ENCODE peak calls at places on chromosomes 12 and 14, in seven cellular contexts. X, K, H, G, W, O and Z are unnamed samples. For H3K27me3, the result is how much of the 10 kb centered on the place peaks cover.

GRCh38 chr14:76465651-76466050 is 89.7 kb downstream of the ESRRB start:
- DNase-seq in X (no peak), K (no peak), H (no peak), G (no peak), W (no peak), O (no peak), Z (no peak)

GRCh38 chr12:130088509-130088908 is 73.8 kb upstream of the FZD10 start:
- DNase-seq in X (no peak), K (no peak), H (no peak), G (no peak), W (no peak), O (no peak), Z (no peak)

GRCh38 chr14:81110186-81110585 is 110.6 kb downstream of the GTF2A1 start:
- DNase-seq in X (no peak), K (no peak), H (no peak), G (no peak), W (no peak), O (no peak), Z (no peak)

GRCh38 chr12:122182887-122183587 is at the start of gene LRRC43:
- DNase-seq in X (no peak), K (peak), H (peak), G (peak), W (peak), O (peak), Z (no peak)

GRCh38 chr12:40327506-40327905 is 102.7 kb downstream of the LRRK2 start:
- DNase-seq in X (no peak), K (no peak), H (no peak), G (no peak), W (no peak), O (no peak), Z (no peak)

GRCh38 chr12:96257550-96258392 is 63.6 kb downstream of the ELK3 start:
- DNase-seq in X (no peak), K (no peak), H (no peak), G (no peak), W (no peak), O (no peak), Z (no peak)

GRCh38 chr12:39905152-39905551 is 200.7 kb downstream of the SLC2A13 start:
- DNase-seq in X (no peak), K (no peak), H (no peak), G (peak), W (no peak), O (no peak), Z (no peak)

GRCh38 chr12:1518763-1519516 is 75.4 kb downstream of the FBXL14 start:
- DNase-seq in X (peak), K (peak), H (no peak), G (no peak), W (peak), O (no peak), Z (peak)

GRCh38 chr12:116141110-116141832 is 136.2 kb downstream of the MED13L start:
- DNase-seq in X (peak), K (no peak), H (no peak), G (no peak), W (no peak), O (no peak), Z (no peak)

GRCh38 chr14:31867570-31867969 is 209.5 kb upstream of the ARHGAP5 start:
- DNase-seq in X (no peak), K (no peak), H (no peak), G (no peak), W (no peak), O (no peak), Z (no peak)
- H3K4me3 ChIP-seq in X (no peak), K (no peak), H (no peak), G (no peak), W (no peak), O (no peak), Z (no peak)

GRCh38 chr12:131586761-131587160 is 124.1 kb upstream of the SFSWAP start:
- DNase-seq in X (no peak), K (no peak), H (no peak), G (no peak), W (no peak), O (peak), Z (no peak)

GRCh38 chr12:131589966-131590365 is 120.9 kb upstream of the SFSWAP start:
- DNase-seq in X (no peak), K (no peak), H (no peak), G (no peak), W (no peak), O (no peak), Z (no peak)

GRCh38 chr12:131587565-131587964 is 123.3 kb upstream of the SFSWAP start:
- DNase-seq in X (no peak), K (no peak), H (peak), G (no peak), W (no peak), O (no peak), Z (no peak)

GRCh38 chr12:131591136-131591535 is 119.8 kb upstream of the SFSWAP start:
- DNase-seq in X (no peak), K (no peak), H (no peak), G (no peak), W (no peak), O (no peak), Z (no peak)

DNA sequence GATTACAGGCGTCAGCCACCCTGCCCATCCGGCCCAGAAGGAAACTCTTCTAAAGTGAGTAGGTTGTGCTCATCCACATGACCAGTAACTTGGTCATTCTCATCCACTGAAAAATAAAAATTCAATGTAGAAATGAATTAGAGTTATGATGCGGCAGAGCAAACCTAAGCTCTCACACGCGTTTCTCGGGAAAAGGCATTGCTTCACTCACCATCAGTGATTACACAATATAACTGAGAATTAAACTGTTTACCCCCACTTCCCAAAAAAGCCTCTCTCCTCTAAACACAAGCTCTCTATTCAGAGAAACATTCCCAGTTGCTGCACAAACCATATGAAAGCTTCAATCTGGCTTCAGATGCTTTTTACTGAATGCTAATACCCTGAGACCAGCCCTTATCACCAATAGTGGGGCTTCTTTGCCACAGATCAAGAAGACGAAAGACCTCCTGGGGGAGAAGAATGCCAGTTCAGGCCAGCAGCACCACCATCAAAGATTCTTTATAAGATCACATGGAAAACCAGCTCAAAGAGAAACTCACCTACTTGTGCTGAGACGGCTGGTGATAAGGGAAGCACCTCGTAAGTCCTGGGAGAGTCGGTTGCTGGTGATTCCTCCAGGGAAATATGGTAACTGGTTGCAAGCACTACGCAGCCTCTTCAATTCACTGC is 121.5 kb upstream of the SFSWAP start:
- DNase-seq in X (no peak), K (no peak), H (no peak), G (no peak), W (peak), O (peak), Z (no peak)
- H3K27me3 ChIP-seq in X (under half), K (under half), H (under half), G (under half), W (under half), O (under half), Z (under half)

GRCh38 chr12:10718279-10718821 is 4.8 kb downstream of the YBX3 start:
- DNase-seq in X (peak), K (no peak), H (no peak), G (no peak), W (peak), O (peak), Z (no peak)

GRCh38 chr12:10717410-10717809 is 5.7 kb downstream of the YBX3 start:
- DNase-seq in X (no peak), K (no peak), H (no peak), G (no peak), W (peak), O (peak), Z (no peak)

GRCh38 chr12:10715491-10715890 is 7.6 kb downstream of the YBX3 start:
- DNase-seq in X (no peak), K (no peak), H (no peak), G (no peak), W (no peak), O (no peak), Z (no peak)

GRCh38 chr12:10716277-10716676 is 6.8 kb downstream of the YBX3 start:
- DNase-seq in X (no peak), K (no peak), H (no peak), G (no peak), W (no peak), O (no peak), Z (no peak)

GRCh38 chr12:10716704-10717315 is 6.3 kb downstream of the YBX3 start:
- DNase-seq in X (peak), K (no peak), H (peak), G (peak), W (peak), O (peak), Z (peak)
- H3K4me3 ChIP-seq in X (peak), K (peak), H (no peak), G (peak), W (no peak), O (no peak), Z (no peak)

DNA sequence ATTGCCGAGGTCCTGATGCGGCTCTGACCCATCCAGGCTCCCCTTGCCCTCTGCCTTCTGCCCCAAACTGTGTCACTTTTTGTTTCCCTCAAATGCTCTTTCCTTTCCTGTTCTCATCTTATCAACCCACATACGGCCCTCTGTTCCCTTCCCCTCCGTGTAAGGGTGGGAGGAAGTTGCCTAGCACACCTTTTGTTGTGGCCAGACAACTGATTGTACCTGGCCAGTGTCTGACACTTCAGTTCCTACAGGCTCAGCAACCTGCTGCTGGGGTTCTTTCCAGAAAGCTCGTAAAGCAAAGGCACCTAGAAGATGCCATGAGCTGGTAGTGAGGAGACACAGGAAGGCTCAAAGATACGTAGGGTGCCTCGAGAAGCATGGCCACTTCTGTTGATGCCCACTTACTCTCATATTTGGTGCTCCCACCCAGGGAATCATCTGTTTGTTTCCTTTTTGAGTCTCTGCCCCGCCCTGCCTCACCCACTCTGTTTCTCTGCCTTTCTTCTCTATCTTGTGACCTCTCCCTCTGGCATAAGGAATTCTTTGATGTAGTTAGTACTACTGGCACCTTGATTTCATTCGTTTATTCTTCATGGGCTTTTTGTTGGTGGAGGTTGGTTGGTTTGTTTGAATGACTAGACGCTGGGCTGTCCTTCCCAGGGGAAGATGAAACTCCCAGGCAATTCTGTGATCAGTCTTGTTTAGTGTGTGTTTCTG is 152.4 kb upstream of the FKBP4 start:
- DNase-seq in X (no peak), K (peak), H (no peak), G (no peak), W (no peak), O (no peak), Z (no peak)
- H3K27me3 ChIP-seq in X (under half), K (under half), H (under half), G (under half), W (under half), O (under half), Z (under half)